ENCODE peak calls at places on chromosomes 16 and 17, in seven cellular contexts. One of them, this sample, is unnamed.

GRCh38 chr16:24950275-24950674 is 64.9 kb downstream of the ARHGAP17 start:
- DNase-seq in effector memory CD4-positive, alpha-beta T cell: no peak
- DNase-seq in psoas muscle: no peak
- DNase-seq in esophagus squamous epithelium: no peak
- DNase-seq in Karpas-422: no peak
- DNase-seq in A549: no peak
- DNase-seq in heart left ventricle: no peak
- DNase-seq in this sample: no peak

GRCh38 chr16:52569296-52569695 is 22.4 kb upstream of the TOX3 start:
- DNase-seq in effector memory CD4-positive, alpha-beta T cell: no peak
- DNase-seq in psoas muscle: no peak
- DNase-seq in esophagus squamous epithelium: no peak
- DNase-seq in Karpas-422: no peak
- DNase-seq in A549: no peak
- DNase-seq in heart left ventricle: no peak
- DNase-seq in this sample: no peak

GRCh38 chr16:28609631-28610594 is at the start of gene SULT1A1:
- DNase-seq in effector memory CD4-positive, alpha-beta T cell: no peak
- DNase-seq in psoas muscle: peak; percentile 41
- DNase-seq in esophagus squamous epithelium: no peak
- DNase-seq in Karpas-422: peak; percentile 51
- DNase-seq in A549: no peak
- DNase-seq in heart left ventricle: peak; percentile 72
- DNase-seq in this sample: peak; percentile 84

GRCh38 chr16:85894266-85894665 is 4.7 kb upstream of the IRF8 start:
- DNase-seq in effector memory CD4-positive, alpha-beta T cell: no peak
- DNase-seq in psoas muscle: no peak
- DNase-seq in esophagus squamous epithelium: no peak
- DNase-seq in Karpas-422: peak; percentile 76
- DNase-seq in A549: no peak
- DNase-seq in heart left ventricle: no peak
- DNase-seq in this sample: peak; percentile 36

GRCh38 chr17:75927286-75927922 is 13.4 kb downstream of the FBF1 start:
- DNase-seq in effector memory CD4-positive, alpha-beta T cell: no peak
- DNase-seq in psoas muscle: no peak
- DNase-seq in esophagus squamous epithelium: no peak
- DNase-seq in Karpas-422: peak; percentile 69
- DNase-seq in A549: peak; percentile 80
- DNase-seq in heart left ventricle: no peak
- DNase-seq in this sample: no peak

GRCh38 chr17:59815965-59816364 is 76.8 kb downstream of the TUBD1 start:
- DNase-seq in effector memory CD4-positive, alpha-beta T cell: no peak
- DNase-seq in psoas muscle: no peak
- DNase-seq in esophagus squamous epithelium: no peak
- DNase-seq in Karpas-422: no peak
- DNase-seq in A549: no peak
- DNase-seq in heart left ventricle: no peak
- DNase-seq in this sample: no peak

GRCh38 chr17:1643293-1643998 is 2.1 kb downstream of the SCARF1 start:
- DNase-seq in effector memory CD4-positive, alpha-beta T cell: peak; percentile 68
- DNase-seq in psoas muscle: peak; percentile 49
- DNase-seq in esophagus squamous epithelium: no peak
- DNase-seq in Karpas-422: peak; percentile 58
- DNase-seq in A549: peak; percentile 65
- DNase-seq in heart left ventricle: peak; percentile 59
- DNase-seq in this sample: no peak

GRCh38 chr17:67531291-67531690 is 154.2 kb downstream of the PITPNC1 start:
- DNase-seq in effector memory CD4-positive, alpha-beta T cell: no peak
- DNase-seq in psoas muscle: no peak
- DNase-seq in esophagus squamous epithelium: no peak
- DNase-seq in Karpas-422: no peak
- DNase-seq in A549: no peak
- DNase-seq in heart left ventricle: peak; percentile 34
- DNase-seq in this sample: no peak

GRCh38 chr16:86029131-86029741 is 130.3 kb downstream of the IRF8 start:
- DNase-seq in effector memory CD4-positive, alpha-beta T cell: no peak
- DNase-seq in psoas muscle: no peak
- DNase-seq in esophagus squamous epithelium: no peak
- DNase-seq in Karpas-422: no peak
- DNase-seq in A549: no peak
- DNase-seq in heart left ventricle: peak; percentile 59
- DNase-seq in this sample: no peak

GRCh38 chr16:75341934-75342811 is 90.7 kb upstream of the BCAR1 start:
- DNase-seq in effector memory CD4-positive, alpha-beta T cell: no peak
- DNase-seq in psoas muscle: no peak
- DNase-seq in esophagus squamous epithelium: no peak
- DNase-seq in Karpas-422: no peak
- DNase-seq in A549: no peak
- DNase-seq in heart left ventricle: no peak
- DNase-seq in this sample: no peak

GRCh38 chr16:28486266-28486665 is 5.6 kb downstream of the CLN3 start:
- DNase-seq in effector memory CD4-positive, alpha-beta T cell: no peak
- DNase-seq in psoas muscle: no peak
- DNase-seq in esophagus squamous epithelium: no peak
- DNase-seq in Karpas-422: no peak
- DNase-seq in A549: no peak
- DNase-seq in heart left ventricle: no peak
- DNase-seq in this sample: no peak

GRCh38 chr17:33949100-33949499 is 306.0 kb upstream of the CCL2 start:
- DNase-seq in effector memory CD4-positive, alpha-beta T cell: no peak
- DNase-seq in psoas muscle: no peak
- DNase-seq in esophagus squamous epithelium: no peak
- DNase-seq in Karpas-422: no peak
- DNase-seq in A549: no peak
- DNase-seq in heart left ventricle: no peak
- DNase-seq in this sample: no peak

GRCh38 chr17:51802544-51802943 is 356.0 kb downstream of the CA10 start:
- DNase-seq in effector memory CD4-positive, alpha-beta T cell: no peak
- DNase-seq in psoas muscle: no peak
- DNase-seq in esophagus squamous epithelium: no peak
- DNase-seq in Karpas-422: no peak
- DNase-seq in A549: no peak
- DNase-seq in heart left ventricle: no peak
- DNase-seq in this sample: no peak

GRCh38 chr16:25126820-25127232 is 15.3 kb downstream of the LCMT1 start:
- DNase-seq in effector memory CD4-positive, alpha-beta T cell: no peak
- DNase-seq in psoas muscle: no peak
- DNase-seq in esophagus squamous epithelium: no peak
- DNase-seq in Karpas-422: peak; percentile 57
- DNase-seq in A549: peak; percentile 60
- DNase-seq in heart left ventricle: no peak
- DNase-seq in this sample: no peak

GRCh38 chr17:29133146-29133713 is 47.0 kb downstream of the MYO18A start:
- DNase-seq in effector memory CD4-positive, alpha-beta T cell: no peak
- DNase-seq in psoas muscle: peak; percentile 79
- DNase-seq in esophagus squamous epithelium: no peak
- DNase-seq in Karpas-422: no peak
- DNase-seq in A549: peak; percentile 62
- DNase-seq in heart left ventricle: peak; percentile 70
- DNase-seq in this sample: peak; percentile 81

GRCh38 chr16:19524356-19524865 is 669 bp downstream of the CCP110 start:
- DNase-seq in effector memory CD4-positive, alpha-beta T cell: no peak
- DNase-seq in psoas muscle: no peak
- DNase-seq in esophagus squamous epithelium: no peak
- DNase-seq in Karpas-422: peak; percentile 79
- DNase-seq in A549: peak; percentile 21
- DNase-seq in heart left ventricle: no peak
- DNase-seq in this sample: no peak

GRCh38 chr16:27275394-27275793 is 6.8 kb upstream of the NSMCE1 start:
- DNase-seq in effector memory CD4-positive, alpha-beta T cell: no peak
- DNase-seq in psoas muscle: no peak
- DNase-seq in esophagus squamous epithelium: no peak
- DNase-seq in Karpas-422: no peak
- DNase-seq in A549: no peak
- DNase-seq in heart left ventricle: no peak
- DNase-seq in this sample: no peak

GRCh38 chr16:19681637-19682036 is 36.4 kb downstream of the KNOP1 start:
- DNase-seq in effector memory CD4-positive, alpha-beta T cell: no peak
- DNase-seq in psoas muscle: no peak
- DNase-seq in esophagus squamous epithelium: no peak
- DNase-seq in Karpas-422: no peak
- DNase-seq in A549: no peak
- DNase-seq in heart left ventricle: no peak
- DNase-seq in this sample: no peak

GRCh38 chr17:71975998-71976649 is 144.7 kb upstream of the SOX9 start:
- DNase-seq in effector memory CD4-positive, alpha-beta T cell: no peak
- DNase-seq in psoas muscle: peak; percentile 90
- DNase-seq in esophagus squamous epithelium: no peak
- DNase-seq in Karpas-422: no peak
- DNase-seq in A549: peak; percentile 86
- DNase-seq in heart left ventricle: peak; percentile 87
- DNase-seq in this sample: peak; percentile 94

GRCh38 chr16:89120281-89120680 is 26.6 kb downstream of the ACSF3 start:
- DNase-seq in effector memory CD4-positive, alpha-beta T cell: no peak
- DNase-seq in psoas muscle: no peak
- DNase-seq in esophagus squamous epithelium: no peak
- DNase-seq in Karpas-422: no peak
- DNase-seq in A549: no peak
- DNase-seq in heart left ventricle: peak; percentile 20
- DNase-seq in this sample: no peak

GRCh38 chr16:89120921-89121351 is 27.3 kb downstream of the ACSF3 start:
- DNase-seq in effector memory CD4-positive, alpha-beta T cell: no peak
- DNase-seq in psoas muscle: peak; percentile 34
- DNase-seq in esophagus squamous epithelium: no peak
- DNase-seq in Karpas-422: no peak
- DNase-seq in A549: no peak
- DNase-seq in heart left ventricle: peak; percentile 11
- DNase-seq in this sample: no peak

GRCh38 chr16:89118361-89119061 is 24.9 kb downstream of the ACSF3 start:
- DNase-seq in effector memory CD4-positive, alpha-beta T cell: no peak
- DNase-seq in psoas muscle: peak; percentile 20
- DNase-seq in esophagus squamous epithelium: no peak
- DNase-seq in Karpas-422: no peak
- DNase-seq in A549: no peak
- DNase-seq in heart left ventricle: peak; percentile 33
- DNase-seq in this sample: no peak

GRCh38 chr16:89119161-89119621 is 25.5 kb downstream of the ACSF3 start:
- DNase-seq in effector memory CD4-positive, alpha-beta T cell: no peak
- DNase-seq in psoas muscle: peak; percentile 10
- DNase-seq in esophagus squamous epithelium: no peak
- DNase-seq in Karpas-422: no peak
- DNase-seq in A549: no peak
- DNase-seq in heart left ventricle: peak; percentile 9
- DNase-seq in this sample: no peak

GRCh38 chr16:89119661-89120141 is 26.0 kb downstream of the ACSF3 start:
- DNase-seq in effector memory CD4-positive, alpha-beta T cell: no peak
- DNase-seq in psoas muscle: peak; percentile 13
- DNase-seq in esophagus squamous epithelium: no peak
- DNase-seq in Karpas-422: no peak
- DNase-seq in A549: no peak
- DNase-seq in heart left ventricle: peak; percentile 17
- DNase-seq in this sample: no peak
- H3K4me1 ChIP-seq in effector memory CD4-positive, alpha-beta T cell: peaks cover 31% of the 10 kb centered on the region
- H3K4me1 ChIP-seq in psoas muscle: no peaks in the 10 kb centered on the region
- H3K4me1 ChIP-seq in esophagus squamous epithelium: peaks cover 26% of the 10 kb centered on the region
- H3K4me1 ChIP-seq in Karpas-422: peaks cover 17% of the 10 kb centered on the region
- H3K4me1 ChIP-seq in A549: no peaks in the 10 kb centered on the region
- H3K4me1 ChIP-seq in heart left ventricle: no peaks in the 10 kb centered on the region
- H3K4me1 ChIP-seq in this sample: no peaks in the 10 kb centered on the region

DNA sequence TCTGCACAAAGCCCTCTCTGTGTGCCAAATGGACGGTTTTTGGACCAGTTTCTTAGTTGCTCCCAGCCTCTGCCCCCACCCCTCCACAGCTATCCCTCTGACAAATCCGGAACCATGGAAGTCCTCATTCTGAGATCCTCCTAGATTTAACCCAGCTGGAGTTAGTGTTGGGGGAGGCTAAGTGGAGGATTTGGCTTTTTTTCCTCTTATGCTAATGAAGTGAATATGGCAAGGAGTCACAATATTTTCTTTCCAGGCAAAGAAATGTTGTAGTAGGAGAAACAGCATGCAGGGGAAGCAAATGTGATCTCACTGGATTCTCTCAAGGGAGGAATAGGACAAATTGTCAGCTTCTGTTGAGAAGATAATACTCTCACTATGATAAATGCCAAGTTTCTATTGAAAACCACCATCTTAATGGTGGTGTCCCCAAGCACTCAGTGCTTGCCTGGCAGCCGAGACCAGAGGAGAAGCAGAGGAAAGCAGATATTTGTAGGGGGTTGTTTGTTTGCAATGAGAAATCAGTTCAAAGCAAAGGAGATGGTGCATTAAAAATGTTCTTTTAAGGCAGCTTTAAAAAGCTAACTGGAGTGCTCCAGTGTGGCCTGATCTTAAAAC is 159.5 kb downstream of the MSI2 start:
- DNase-seq in effector memory CD4-positive, alpha-beta T cell: no peak
- DNase-seq in psoas muscle: no peak
- DNase-seq in esophagus squamous epithelium: no peak
- DNase-seq in Karpas-422: no peak
- DNase-seq in A549: no peak
- DNase-seq in heart left ventricle: no peak
- DNase-seq in this sample: no peak
- H3K27ac ChIP-seq in effector memory CD4-positive, alpha-beta T cell: no peak overlapping the region
- H3K27ac ChIP-seq in psoas muscle: no peak overlapping the region
- H3K27ac ChIP-seq in esophagus squamous epithelium: no peak overlapping the region
- H3K27ac ChIP-seq in Karpas-422: peak overlapping the region; percentile 99
- H3K27ac ChIP-seq in A549: no peak overlapping the region
- H3K27ac ChIP-seq in heart left ventricle: no peak overlapping the region
- H3K27ac ChIP-seq in this sample: no peak overlapping the region

GRCh38 chr16:67965668-67966548 is 2.5 kb downstream of the SLC12A4 start:
- DNase-seq in effector memory CD4-positive, alpha-beta T cell: no peak
- DNase-seq in psoas muscle: no peak
- DNase-seq in esophagus squamous epithelium: no peak
- DNase-seq in Karpas-422: no peak
- DNase-seq in A549: no peak
- DNase-seq in heart left ventricle: no peak
- DNase-seq in this sample: no peak
- H3K4me1 ChIP-seq in effector memory CD4-positive, alpha-beta T cell: peaks cover 17% of the 10 kb centered on the region
- H3K4me1 ChIP-seq in psoas muscle: peaks cover 66% of the 10 kb centered on the region
- H3K4me1 ChIP-seq in esophagus squamous epithelium: peaks cover 88% of the 10 kb centered on the region
- H3K4me1 ChIP-seq in Karpas-422: peaks cover 20% of the 10 kb centered on the region
- H3K4me1 ChIP-seq in A549: peaks cover 25% of the 10 kb centered on the region
- H3K4me1 ChIP-seq in heart left ventricle: peaks cover 67% of the 10 kb centered on the region
- H3K4me1 ChIP-seq in this sample: no peaks in the 10 kb centered on the region

GRCh38 chr17:50056217-50056960 is 479 bp downstream of the ITGA3 start:
- DNase-seq in effector memory CD4-positive, alpha-beta T cell: peak; percentile 36
- DNase-seq in psoas muscle: peak; percentile 48
- DNase-seq in esophagus squamous epithelium: no peak
- DNase-seq in Karpas-422: peak; percentile 72
- DNase-seq in A549: no peak
- DNase-seq in heart left ventricle: peak; percentile 71
- DNase-seq in this sample: peak; percentile 62

GRCh38 chr17:50056961-50057330 is 1.0 kb downstream of the ITGA3 start:
- DNase-seq in effector memory CD4-positive, alpha-beta T cell: no peak
- DNase-seq in psoas muscle: no peak
- DNase-seq in esophagus squamous epithelium: no peak
- DNase-seq in Karpas-422: no peak
- DNase-seq in A549: no peak
- DNase-seq in heart left ventricle: peak; percentile 41
- DNase-seq in this sample: peak; percentile 63

GRCh38 chr17:50055426-50056216 is at the start of gene ITGA3:
- DNase-seq in effector memory CD4-positive, alpha-beta T cell: peak; percentile 58
- DNase-seq in psoas muscle: peak; percentile 76
- DNase-seq in esophagus squamous epithelium: no peak
- DNase-seq in Karpas-422: peak; percentile 49
- DNase-seq in A549: peak; percentile 93
- DNase-seq in heart left ventricle: peak; percentile 84
- DNase-seq in this sample: peak; percentile 75

GRCh38 chr17:50053654-50053960 is 2.3 kb upstream of the ITGA3 start:
- DNase-seq in effector memory CD4-positive, alpha-beta T cell: no peak
- DNase-seq in psoas muscle: no peak
- DNase-seq in esophagus squamous epithelium: no peak
- DNase-seq in Karpas-422: no peak
- DNase-seq in A549: no peak
- DNase-seq in heart left ventricle: no peak
- DNase-seq in this sample: no peak

GRCh38 chr17:50055055-50055425 is 870 bp upstream of the ITGA3 start:
- DNase-seq in effector memory CD4-positive, alpha-beta T cell: no peak
- DNase-seq in psoas muscle: no peak
- DNase-seq in esophagus squamous epithelium: no peak
- DNase-seq in Karpas-422: no peak
- DNase-seq in A549: no peak
- DNase-seq in heart left ventricle: peak; percentile 29
- DNase-seq in this sample: no peak
- H3K27ac ChIP-seq in effector memory CD4-positive, alpha-beta T cell: peak overlapping the region; percentile 52
- H3K27ac ChIP-seq in psoas muscle: peak overlapping the region; percentile 87
- H3K27ac ChIP-seq in esophagus squamous epithelium: peak overlapping the region; percentile 89
- H3K27ac ChIP-seq in Karpas-422: no peak overlapping the region
- H3K27ac ChIP-seq in A549: peak overlapping the region; percentile 92
- H3K27ac ChIP-seq in heart left ventricle: peak overlapping the region; percentile 2
- H3K27ac ChIP-seq in this sample: peak overlapping the region; percentile 96